ENCODE peak calls at places on chromosomes 13 and 19, in five cellular contexts. V is NCI-H2029 treated with DMSO at 0.1 percent for 48 hours, A is NCI-H2081, H is choroid plexus epithelial cell, S is head of caudate nucleus. I is an unnamed sample.

GRCh38 chr13:109985871-109986270 is 199.5 kb upstream of the IRS2 start:
- DNase-seq in V (no peak), A (no peak), H (no peak), S (no peak), I (no peak)

GRCh38 chr13:35789335-35790166 is 313.1 kb upstream of the MAB21L1 start:
- DNase-seq in S (no peak), H (peak), A (peak), V (no peak), I (peak)

GRCh38 chr19:18057557-18057956 is 29.2 kb downstream of the IL12RB1 start:
- DNase-seq in S (peak), H (peak), A (no peak), V (no peak), I (no peak)

GRCh38 chr13:64293923-64294322 is 2878.3 kb upstream of the PCDH20 start:
- DNase-seq in A (no peak), S (no peak), H (peak), V (no peak), I (no peak)

GRCh38 chr19:2084993-2085720 is 11.0 kb downstream of the MOB3A start:
- DNase-seq in A (no peak), S (no peak), V (no peak), H (peak), I (no peak)

GRCh38 chr19:54074851-54075250 is 6.3 kb downstream of the TARM1 start:
- DNase-seq in S (no peak), H (no peak), A (no peak), V (no peak), I (no peak)

GRCh38 chr19:38557205-38557799 is 60.5 kb downstream of the MAP4K1 start:
- DNase-seq in A (no peak), S (no peak), V (no peak), H (no peak), I (no peak)

GRCh38 chr19:9018163-9018875 is 8.1 kb upstream of the MUC16 start:
- DNase-seq in H (no peak), A (no peak), V (no peak), S (no peak), I (no peak)

GRCh38 chr13:37406031-37406430 is 192.5 kb downstream of the POSTN start:
- DNase-seq in V (no peak), H (peak), S (no peak), A (no peak), I (no peak)

GRCh38 chr13:51130348-51130747 is 19.3 kb upstream of the C13orf42 start:
- DNase-seq in V (no peak), S (no peak), A (no peak), H (no peak), I (no peak)

GRCh38 chr19:39390460-39390758 is 497 bp downstream of the PAF1 start:
- DNase-seq in S (peak), H (no peak), A (no peak), V (no peak), I (peak)

GRCh38 chr13:46586766-46587509 is 34.0 kb downstream of the LRCH1 start:
- DNase-seq in A (no peak), V (no peak), H (no peak), S (no peak), I (no peak)

GRCh38 chr19:5386841-5387240 is 46.2 kb upstream of the PTPRS start:
- DNase-seq in A (no peak), V (no peak), H (no peak), S (no peak), I (no peak)

GRCh38 chr19:7738023-7738422 is 6.1 kb upstream of the CLEC4G start:
- DNase-seq in H (no peak), A (no peak), S (no peak), V (no peak), I (no peak)

GRCh38 chr19:54388001-54388802 is 23.5 kb upstream of the LAIR1 start:
- DNase-seq in S (no peak), A (no peak), V (no peak), H (peak), I (no peak)

GRCh38 chr13:41231786-41232185 is 31.6 kb downstream of the MTRF1 start:
- DNase-seq in V (peak), S (no peak), A (no peak), H (peak), I (no peak)

GRCh38 chr19:53518716-53519115 is 19.2 kb upstream of the ZNF331 start:
- DNase-seq in S (no peak), H (no peak), A (no peak), V (no peak), I (no peak)

I was measured in cerebellum.